ENCODE peak calls at places on chromosomes 16 and 17, in eight cellular contexts. One of them, this sample, is unnamed.

GRCh38 chr16:67641779-67642708 is 2.9 kb upstream of the CARMIL2 start:
- DNase-seq in activated naive CD4-positive, alpha-beta T cell: no peak
- DNase-seq in stomach: peak
- DNase-seq in stimulated activated CD4-positive, alpha-beta T cell treated with anti-CD3 and anti-CD28 coated beads, Interleukin-4, amount 100 ng/mL, for 1 hour: no peak
- DNase-seq in GM04503: no peak
- DNase-seq in DMS153: no peak
- DNase-seq in AG08395: peak
- DNase-seq in NCI-H524: no peak
- DNase-seq in this sample: no peak

GRCh38 chr17:14301761-14302401 is 1.0 kb downstream of the HS3ST3B1 start:
- DNase-seq in activated naive CD4-positive, alpha-beta T cell: peak
- DNase-seq in stomach: peak
- DNase-seq in stimulated activated CD4-positive, alpha-beta T cell treated with anti-CD3 and anti-CD28 coated beads, Interleukin-4, amount 100 ng/mL, for 1 hour: peak
- DNase-seq in GM04503: no peak
- DNase-seq in DMS153: no peak
- DNase-seq in AG08395: no peak
- DNase-seq in NCI-H524: no peak
- DNase-seq in this sample: peak

GRCh38 chr16:73083271-73083670 is 35.3 kb upstream of the ZFHX3 start:
- DNase-seq in activated naive CD4-positive, alpha-beta T cell: no peak
- DNase-seq in stomach: no peak
- DNase-seq in stimulated activated CD4-positive, alpha-beta T cell treated with anti-CD3 and anti-CD28 coated beads, Interleukin-4, amount 100 ng/mL, for 1 hour: no peak
- DNase-seq in GM04503: no peak
- DNase-seq in DMS153: no peak
- DNase-seq in AG08395: no peak
- DNase-seq in NCI-H524: no peak
- DNase-seq in this sample: no peak

GRCh38 chr17:68794636-68795503 is 160.3 kb downstream of the ABCA8 start:
- DNase-seq in activated naive CD4-positive, alpha-beta T cell: no peak
- DNase-seq in stomach: no peak
- DNase-seq in stimulated activated CD4-positive, alpha-beta T cell treated with anti-CD3 and anti-CD28 coated beads, Interleukin-4, amount 100 ng/mL, for 1 hour: no peak
- DNase-seq in GM04503: no peak
- DNase-seq in DMS153: no peak
- DNase-seq in AG08395: no peak
- DNase-seq in NCI-H524: no peak
- DNase-seq in this sample: no peak

GRCh38 chr17:57201481-57201880 is 54.8 kb upstream of the MSI2 start:
- DNase-seq in activated naive CD4-positive, alpha-beta T cell: no peak
- DNase-seq in stomach: no peak
- DNase-seq in stimulated activated CD4-positive, alpha-beta T cell treated with anti-CD3 and anti-CD28 coated beads, Interleukin-4, amount 100 ng/mL, for 1 hour: no peak
- DNase-seq in GM04503: no peak
- DNase-seq in DMS153: no peak
- DNase-seq in AG08395: no peak
- DNase-seq in NCI-H524: no peak
- DNase-seq in this sample: no peak

GRCh38 chr17:82967268-82968032 is 112.0 kb upstream of the METRNL start:
- DNase-seq in activated naive CD4-positive, alpha-beta T cell: no peak
- DNase-seq in stomach: no peak
- DNase-seq in stimulated activated CD4-positive, alpha-beta T cell treated with anti-CD3 and anti-CD28 coated beads, Interleukin-4, amount 100 ng/mL, for 1 hour: no peak
- DNase-seq in GM04503: no peak
- DNase-seq in DMS153: no peak
- DNase-seq in AG08395: no peak
- DNase-seq in NCI-H524: no peak
- DNase-seq in this sample: no peak

GRCh38 chr17:63447688-63448005 is 1.5 kb upstream of the CYB561 start:
- DNase-seq in activated naive CD4-positive, alpha-beta T cell: no peak
- DNase-seq in stomach: peak
- DNase-seq in stimulated activated CD4-positive, alpha-beta T cell treated with anti-CD3 and anti-CD28 coated beads, Interleukin-4, amount 100 ng/mL, for 1 hour: no peak
- DNase-seq in GM04503: no peak
- DNase-seq in DMS153: no peak
- DNase-seq in AG08395: no peak
- DNase-seq in NCI-H524: no peak
- DNase-seq in this sample: no peak

GRCh38 chr17:78390241-78391050 is 12.0 kb downstream of the PGS1 start:
- DNase-seq in activated naive CD4-positive, alpha-beta T cell: no peak
- DNase-seq in stomach: no peak
- DNase-seq in stimulated activated CD4-positive, alpha-beta T cell treated with anti-CD3 and anti-CD28 coated beads, Interleukin-4, amount 100 ng/mL, for 1 hour: no peak
- DNase-seq in GM04503: peak
- DNase-seq in DMS153: no peak
- DNase-seq in AG08395: peak
- DNase-seq in NCI-H524: peak
- DNase-seq in this sample: no peak

GRCh38 chr17:16516594-16517018 is 24.6 kb upstream of the LRRC75A start:
- DNase-seq in activated naive CD4-positive, alpha-beta T cell: no peak
- DNase-seq in stomach: no peak
- DNase-seq in stimulated activated CD4-positive, alpha-beta T cell treated with anti-CD3 and anti-CD28 coated beads, Interleukin-4, amount 100 ng/mL, for 1 hour: no peak
- DNase-seq in GM04503: no peak
- DNase-seq in DMS153: no peak
- DNase-seq in AG08395: peak
- DNase-seq in NCI-H524: peak
- DNase-seq in this sample: no peak

GRCh38 chr17:79917902-79918484 is 78.8 kb upstream of the CBX4 start:
- DNase-seq in activated naive CD4-positive, alpha-beta T cell: no peak
- DNase-seq in stomach: no peak
- DNase-seq in stimulated activated CD4-positive, alpha-beta T cell treated with anti-CD3 and anti-CD28 coated beads, Interleukin-4, amount 100 ng/mL, for 1 hour: no peak
- DNase-seq in GM04503: no peak
- DNase-seq in DMS153: no peak
- DNase-seq in AG08395: no peak
- DNase-seq in NCI-H524: no peak
- DNase-seq in this sample: no peak

GRCh38 chr16:57191056-57191536 is 5.0 kb downstream of the RSPRY1 start:
- DNase-seq in activated naive CD4-positive, alpha-beta T cell: no peak
- DNase-seq in stomach: no peak
- DNase-seq in stimulated activated CD4-positive, alpha-beta T cell treated with anti-CD3 and anti-CD28 coated beads, Interleukin-4, amount 100 ng/mL, for 1 hour: no peak
- DNase-seq in GM04503: no peak
- DNase-seq in DMS153: no peak
- DNase-seq in AG08395: no peak
- DNase-seq in NCI-H524: no peak
- DNase-seq in this sample: no peak

GRCh38 chr17:4625181-4625601 is 16.3 kb downstream of the ALOX15 start:
- DNase-seq in activated naive CD4-positive, alpha-beta T cell: no peak
- DNase-seq in stomach: no peak
- DNase-seq in stimulated activated CD4-positive, alpha-beta T cell treated with anti-CD3 and anti-CD28 coated beads, Interleukin-4, amount 100 ng/mL, for 1 hour: no peak
- DNase-seq in GM04503: no peak
- DNase-seq in DMS153: no peak
- DNase-seq in AG08395: no peak
- DNase-seq in NCI-H524: no peak
- DNase-seq in this sample: no peak

GRCh38 chr17:74855323-74855722 is 4.4 kb downstream of the GRIN2C start:
- DNase-seq in activated naive CD4-positive, alpha-beta T cell: no peak
- DNase-seq in stomach: no peak
- DNase-seq in stimulated activated CD4-positive, alpha-beta T cell treated with anti-CD3 and anti-CD28 coated beads, Interleukin-4, amount 100 ng/mL, for 1 hour: no peak
- DNase-seq in GM04503: no peak
- DNase-seq in DMS153: no peak
- DNase-seq in AG08395: no peak
- DNase-seq in NCI-H524: no peak
- DNase-seq in this sample: no peak

GRCh38 chr16:20803561-20804214 is 2.6 kb downstream of the ERI2 start:
- DNase-seq in activated naive CD4-positive, alpha-beta T cell: no peak
- DNase-seq in stomach: no peak
- DNase-seq in stimulated activated CD4-positive, alpha-beta T cell treated with anti-CD3 and anti-CD28 coated beads, Interleukin-4, amount 100 ng/mL, for 1 hour: no peak
- DNase-seq in GM04503: no peak
- DNase-seq in DMS153: no peak
- DNase-seq in AG08395: no peak
- DNase-seq in NCI-H524: no peak
- DNase-seq in this sample: no peak

GRCh38 chr17:37787055-37787720 is 42.3 kb upstream of the HNF1B start:
- DNase-seq in activated naive CD4-positive, alpha-beta T cell: no peak
- DNase-seq in stomach: peak
- DNase-seq in stimulated activated CD4-positive, alpha-beta T cell treated with anti-CD3 and anti-CD28 coated beads, Interleukin-4, amount 100 ng/mL, for 1 hour: no peak
- DNase-seq in GM04503: no peak
- DNase-seq in DMS153: no peak
- DNase-seq in AG08395: peak
- DNase-seq in NCI-H524: no peak
- DNase-seq in this sample: no peak

GRCh38 chr16:80938035-80938927 is 68.4 kb downstream of the CMC2 start:
- DNase-seq in activated naive CD4-positive, alpha-beta T cell: no peak
- DNase-seq in stomach: no peak
- DNase-seq in stimulated activated CD4-positive, alpha-beta T cell treated with anti-CD3 and anti-CD28 coated beads, Interleukin-4, amount 100 ng/mL, for 1 hour: no peak
- DNase-seq in GM04503: peak
- DNase-seq in DMS153: no peak
- DNase-seq in AG08395: peak
- DNase-seq in NCI-H524: no peak
- DNase-seq in this sample: no peak

GRCh38 chr16:81875461-81875860 is 96.4 kb downstream of the PLCG2 start:
- DNase-seq in activated naive CD4-positive, alpha-beta T cell: no peak
- DNase-seq in stomach: no peak
- DNase-seq in stimulated activated CD4-positive, alpha-beta T cell treated with anti-CD3 and anti-CD28 coated beads, Interleukin-4, amount 100 ng/mL, for 1 hour: no peak
- DNase-seq in GM04503: no peak
- DNase-seq in DMS153: no peak
- DNase-seq in AG08395: no peak
- DNase-seq in NCI-H524: no peak
- DNase-seq in this sample: no peak

GRCh38 chr17:50943575-50943933 is 77.4 kb upstream of the TOB1 start:
- DNase-seq in activated naive CD4-positive, alpha-beta T cell: no peak
- DNase-seq in stomach: peak
- DNase-seq in stimulated activated CD4-positive, alpha-beta T cell treated with anti-CD3 and anti-CD28 coated beads, Interleukin-4, amount 100 ng/mL, for 1 hour: no peak
- DNase-seq in GM04503: no peak
- DNase-seq in DMS153: no peak
- DNase-seq in AG08395: no peak
- DNase-seq in NCI-H524: no peak
- DNase-seq in this sample: no peak

GRCh38 chr16:87850009-87851006 is 19.0 kb downstream of the SLC7A5 start:
- DNase-seq in activated naive CD4-positive, alpha-beta T cell: peak
- DNase-seq in stomach: peak
- DNase-seq in stimulated activated CD4-positive, alpha-beta T cell treated with anti-CD3 and anti-CD28 coated beads, Interleukin-4, amount 100 ng/mL, for 1 hour: peak
- DNase-seq in GM04503: no peak
- DNase-seq in DMS153: no peak
- DNase-seq in AG08395: peak
- DNase-seq in NCI-H524: no peak
- DNase-seq in this sample: peak

GRCh38 chr16:49934557-49935260 is 78.8 kb upstream of the ZNF423 start:
- DNase-seq in activated naive CD4-positive, alpha-beta T cell: no peak
- DNase-seq in stomach: no peak
- DNase-seq in stimulated activated CD4-positive, alpha-beta T cell treated with anti-CD3 and anti-CD28 coated beads, Interleukin-4, amount 100 ng/mL, for 1 hour: no peak
- DNase-seq in GM04503: no peak
- DNase-seq in DMS153: no peak
- DNase-seq in AG08395: no peak
- DNase-seq in NCI-H524: no peak
- DNase-seq in this sample: no peak

This sample was measured in T-helper 1 cell.